ENCODE peak calls at places on chromosomes 13 and 19, in four cellular contexts. Z is RWPE1, Q is psoas muscle, C is activated T-cell treated with anti-CD3 and anti-CD28 coated beads for 1 hour. M is an unnamed sample.

GRCh38 chr13:114260818-114261217 is 20.6 kb upstream of the UPF3A start:
- DNase-seq in C (no peak), Z (no peak), Q (no peak), M (no peak)

GRCh38 chr13:24557121-24557520 is 44.5 kb upstream of the PARP4 start:
- DNase-seq in Q (no peak), C (no peak), Z (no peak), M (no peak)

GRCh38 chr13:24271611-24272451 is 37.5 kb upstream of the C1QTNF9 start:
- DNase-seq in Z (peak; percentile 8), C (peak; percentile 43), Q (peak; percentile 71), M (peak; percentile 84)

GRCh38 chr19:51251453-51251790 is 542 bp downstream of the SIGLECL1 start:
- DNase-seq in C (no peak), Q (no peak), Z (no peak), M (no peak)

GRCh38 chr13:80840313-80840976 is 499.5 kb upstream of the SPRY2 start:
- DNase-seq in Z (no peak), C (no peak), Q (no peak), M (no peak)

GRCh38 chr19:56966225-56966696 is 125.7 kb upstream of the PEG3 start:
- DNase-seq in Z (no peak), Q (no peak), C (no peak), M (no peak)

GRCh38 chr19:7860902-7861618 is 13.1 kb downstream of the PRR36 start:
- DNase-seq in Z (no peak), C (no peak), Q (peak; percentile 58), M (no peak)

GRCh38 chr19:41321600-41322270 is 11.8 kb downstream of the CCDC97 start:
- DNase-seq in Q (peak; percentile 73), C (no peak), Z (no peak), M (peak; percentile 61)

GRCh38 chr19:49590971-49591730 is at the start of gene PRR12:
- DNase-seq in Q (peak; percentile 81), C (peak; percentile 54), Z (peak; percentile 88), M (peak; percentile 77)

GRCh38 chr19:1408300-1409203 is 1.2 kb downstream of the DAZAP1 start:
- DNase-seq in Z (no peak), Q (peak; percentile 77), C (peak; percentile 45), M (peak; percentile 77)

GRCh38 chr13:109704771-109705628 is 81.4 kb downstream of the IRS2 start:
- DNase-seq in C (no peak), Z (peak; percentile 51), Q (peak; percentile 68), M (peak; percentile 61)

GRCh38 chr19:33649919-33650305 is 28.2 kb downstream of the CHST8 start:
- DNase-seq in C (no peak), Z (no peak), Q (no peak), M (no peak)

GRCh38 chr13:33279414-33279813 is 6.1 kb downstream of the STARD13 start:
- DNase-seq in Z (no peak), C (no peak), Q (no peak), M (peak; percentile 31)

GRCh38 chr19:45752639-45753038 is 16.4 kb downstream of the SIX5 start:
- DNase-seq in Q (no peak), Z (peak; percentile 78), C (no peak), M (no peak)

GRCh38 chr19:54096642-54097106 is 3.9 kb downstream of the OSCAR start:
- DNase-seq in Q (no peak), C (no peak), Z (no peak), M (no peak)

GRCh38 chr13:35144496-35144895 is 202.4 kb downstream of the NBEA start:
- DNase-seq in Z (no peak), C (no peak), Q (no peak), M (no peak)

M was measured in left ventricle myocardium superior.